ENCODE peak calls at places on chromosomes 2 and 18, in four cellular contexts. J, E, W and N are unnamed samples.

GRCh38 chr18:10081477-10081876 is 167.7 kb downstream of the VAPA start:
- DNase-seq in J (no peak), E (no peak), W (no peak), N (no peak)

GRCh38 chr2:24907106-24907505 is 12.9 kb downstream of the ADCY3 start:
- DNase-seq in J (no peak), E (peak), W (no peak), N (no peak)

GRCh38 chr2:226732478-226733188 is 67.0 kb downstream of the IRS1 start:
- DNase-seq in J (no peak), E (no peak), W (no peak), N (no peak)

GRCh38 chr2:128091691-128092050 is 671 bp downstream of the UGGT1 start:
- DNase-seq in J (no peak), E (peak), W (no peak), N (no peak)

GRCh38 chr18:21740724-21741510 is at the start of gene MIB1:
- DNase-seq in J (peak), E (no peak), W (peak), N (peak)

GRCh38 chr2:219643788-219644398 is 16.5 kb downstream of the SLC4A3 start:
- DNase-seq in J (no peak), E (peak), W (no peak), N (no peak)

GRCh38 chr2:118943286-118943685 is 1.3 kb downstream of the MARCO start:
- DNase-seq in J (no peak), E (no peak), W (no peak), N (no peak)

GRCh38 chr2:222960126-222960525 is 91.9 kb upstream of the KCNE4 start:
- DNase-seq in J (no peak), E (peak), W (no peak), N (no peak)